ENCODE peak calls at places on chromosomes 3 and 15, in eight cellular contexts. O is caudate nucleus; U is A549; T is CD8-positive, alpha-beta T cell; C is cardiac muscle cell; M is uterus; I is tibial nerve; F is kidney. Y is an unnamed sample.

GRCh38 chr3:195692781-195693427 is 27.9 kb upstream of the MUC20 start:
- DNase-seq in C (no peak), O (no peak), M (no peak), F (no peak), I (no peak), T (peak), U (no peak), Y (no peak)

GRCh38 chr3:51727500-51727899 is 20.6 kb downstream of the GRM2 start:
- DNase-seq in U (no peak), C (no peak), O (no peak), M (no peak), F (no peak), T (no peak), I (no peak), Y (no peak)

GRCh38 chr15:70604671-70605070 is 158.7 kb downstream of the UACA start:
- DNase-seq in I (no peak), F (no peak), T (no peak), C (peak), U (no peak), O (no peak), M (no peak), Y (no peak)

GRCh38 chr3:184314700-184315505 is 497 bp downstream of the EIF4G1 start:
- DNase-seq in U (peak), I (peak), F (peak), O (no peak), M (peak), C (peak), T (peak), Y (no peak)

GRCh38 chr15:89130194-89130593 is 41.9 kb downstream of the ABHD2 start:
- DNase-seq in O (no peak), U (no peak), I (no peak), T (no peak), M (no peak), C (no peak), F (no peak), Y (no peak)

GRCh38 chr15:41233367-41233771 is 2.3 kb downstream of the CHP1 start:
- DNase-seq in I (no peak), U (peak), F (no peak), M (no peak), O (no peak), T (no peak), C (peak), Y (no peak)

GRCh38 chr3:10370429-10370828 is 49.5 kb upstream of the SEC13 start:
- DNase-seq in C (peak), I (no peak), O (no peak), M (no peak), T (no peak), F (no peak), U (no peak), Y (peak)

GRCh38 chr3:127690823-127691452 is 18.2 kb downstream of the ABTB1 start:
- DNase-seq in M (no peak), I (no peak), F (peak), U (peak), O (no peak), T (no peak), C (peak), Y (peak)

GRCh38 chr15:92244703-92245102 is 149.0 kb upstream of the ST8SIA2 start:
- DNase-seq in F (no peak), U (no peak), M (no peak), C (no peak), O (no peak), I (no peak), T (no peak), Y (no peak)

GRCh38 chr15:49023354-49023753 is 22.9 kb downstream of the SECISBP2L start:
- DNase-seq in C (no peak), I (no peak), M (no peak), T (no peak), U (no peak), O (no peak), F (no peak), Y (no peak)

GRCh38 chr15:100910119-100910518 is 9.0 kb upstream of the LRRK1 start:
- DNase-seq in M (no peak), F (peak), U (no peak), C (no peak), O (no peak), T (no peak), I (no peak), Y (no peak)

GRCh38 chr15:96296264-96296663 is 34.2 kb upstream of the NR2F2 start:
- DNase-seq in O (no peak), F (no peak), I (no peak), C (peak), M (no peak), U (no peak), T (no peak), Y (no peak)
- H3K27ac ChIP-seq in O (no peak), F (no peak), I (no peak), C (no peak), M (no peak), U (no peak), T (no peak), Y (no peak)

GRCh38 chr3:150721285-150722130 is 17.8 kb upstream of the ERICH6 start:
- DNase-seq in C (peak), M (no peak), F (no peak), O (no peak), U (peak), T (no peak), I (no peak), Y (peak)

GRCh38 chr3:150725548-150725947 is 21.8 kb upstream of the ERICH6 start:
- DNase-seq in F (no peak), U (peak), C (no peak), T (no peak), I (no peak), M (no peak), O (no peak), Y (no peak)

GRCh38 chr3:150723946-150724345 is 20.2 kb upstream of the ERICH6 start:
- DNase-seq in C (no peak), U (no peak), I (no peak), F (no peak), O (no peak), T (no peak), M (no peak), Y (no peak)

GRCh38 chr3:150720444-150720843 is 16.7 kb upstream of the ERICH6 start:
- DNase-seq in F (no peak), M (no peak), C (no peak), U (no peak), T (no peak), O (no peak), I (no peak), Y (no peak)

GRCh38 chr3:150722267-150722666 is 18.5 kb upstream of the ERICH6 start:
- DNase-seq in M (no peak), C (no peak), I (no peak), O (no peak), T (no peak), U (no peak), F (no peak), Y (no peak)
- H3K27ac ChIP-seq in M (no peak), C (no peak), I (no peak), O (no peak), T (no peak), U (no peak), F (no peak), Y (no peak)

DNA sequence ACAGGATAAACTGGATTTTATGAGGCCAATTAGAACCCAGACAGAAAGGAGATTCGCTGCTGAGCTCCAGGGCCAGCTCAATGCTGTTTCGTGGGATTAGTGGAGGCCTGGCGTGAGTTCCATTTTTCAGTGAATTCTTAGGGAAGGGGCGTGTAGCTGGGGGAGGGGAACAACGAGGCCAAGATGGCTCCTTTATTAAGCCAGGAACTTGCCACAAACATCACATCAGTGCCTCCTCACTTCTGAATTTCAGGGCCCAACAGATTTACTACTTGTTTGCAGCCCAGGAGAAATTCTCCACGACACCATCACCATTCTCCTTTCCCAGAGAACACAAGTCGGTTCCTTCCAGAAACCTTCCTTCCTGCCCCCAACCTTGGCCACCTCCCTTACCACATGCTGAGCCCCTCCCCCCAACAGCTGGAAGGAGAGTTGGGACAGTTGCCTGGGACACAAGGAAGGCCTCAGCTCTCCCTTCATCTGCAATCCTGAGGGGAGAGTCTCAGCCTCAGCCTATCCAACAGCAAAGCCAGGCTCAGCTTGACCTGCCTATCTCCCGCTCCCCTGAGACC is 5.8 kb downstream of the IGDCC4 start:
- DNase-seq in O (no peak), T (no peak), C (peak), I (no peak), U (peak), M (peak), F (peak), Y (no peak)
- H3K27ac ChIP-seq in O (no peak), T (no peak), C (no peak), I (no peak), U (no peak), M (peak), F (no peak), Y (no peak)

GRCh38 chr3:15682766-15683165 is 81.2 kb downstream of the BTD start:
- DNase-seq in O (no peak), M (no peak), T (no peak), I (no peak), C (peak), U (no peak), F (no peak), Y (peak)

GRCh38 chr3:15676259-15676658 is 74.7 kb downstream of the BTD start:
- DNase-seq in O (no peak), F (no peak), U (no peak), M (no peak), C (no peak), T (no peak), I (no peak), Y (no peak)

GRCh38 chr3:15683253-15683652 is 81.7 kb downstream of the BTD start:
- DNase-seq in F (no peak), I (no peak), M (no peak), T (no peak), C (no peak), U (no peak), O (no peak), Y (no peak)

GRCh38 chr3:15681668-15682067 is 80.1 kb downstream of the BTD start:
- DNase-seq in T (no peak), C (no peak), I (no peak), F (no peak), M (no peak), O (no peak), U (no peak), Y (no peak)

GRCh38 chr3:15679306-15679705 is 77.8 kb downstream of the BTD start:
- DNase-seq in M (no peak), I (no peak), F (no peak), U (no peak), O (no peak), C (no peak), T (no peak), Y (no peak)
- H3K27ac ChIP-seq in M (no peak), I (no peak), F (no peak), U (no peak), O (no peak), C (no peak), T (no peak), Y (no peak)

GRCh38 chr3:101846709-101847108 is 2.6 kb upstream of the NFKBIZ start:
- DNase-seq in T (no peak), M (no peak), F (no peak), I (no peak), O (no peak), U (no peak), C (no peak), Y (no peak)

GRCh38 chr3:101848326-101848725 is 988 bp upstream of the NFKBIZ start:
- DNase-seq in M (no peak), O (no peak), U (no peak), T (no peak), F (no peak), C (no peak), I (no peak), Y (no peak)

GRCh38 chr3:101847328-101847727 is 2.0 kb upstream of the NFKBIZ start:
- DNase-seq in M (no peak), O (no peak), I (no peak), C (no peak), U (no peak), T (no peak), F (no peak), Y (peak)

GRCh38 chr3:101842935-101843330 is 6.4 kb upstream of the NFKBIZ start:
- DNase-seq in F (no peak), I (no peak), M (no peak), U (no peak), O (no peak), C (no peak), T (no peak), Y (no peak)

GRCh38 chr3:101845405-101845804 is 3.9 kb upstream of the NFKBIZ start:
- DNase-seq in O (no peak), U (no peak), C (no peak), T (no peak), M (no peak), F (no peak), I (no peak), Y (no peak)
- H3K27ac ChIP-seq in O (no peak), U (no peak), C (no peak), T (no peak), M (no peak), F (no peak), I (no peak), Y (no peak)

DNA sequence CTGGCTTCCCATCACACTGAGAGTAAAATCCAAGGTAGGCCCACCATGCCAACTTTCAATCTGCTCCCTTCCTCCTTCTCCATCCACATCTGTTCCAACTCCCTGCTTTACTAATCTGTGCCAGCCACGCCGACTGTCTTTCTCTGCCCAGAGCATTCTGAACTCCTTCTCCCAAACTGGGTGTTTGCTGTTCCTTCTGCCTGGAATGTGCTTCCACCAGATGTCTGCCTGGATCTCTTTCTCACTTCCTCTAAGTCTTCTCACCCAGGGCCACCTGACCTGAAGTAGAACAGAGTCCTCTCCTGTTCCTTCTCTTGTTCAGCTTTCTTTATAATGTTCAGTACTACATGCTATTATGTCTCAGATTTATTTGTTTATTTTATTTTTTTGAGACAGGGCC is 5.5 kb upstream of the ARL8B start:
- DNase-seq in T (no peak), O (no peak), F (no peak), M (no peak), U (no peak), I (no peak), C (no peak), Y (no peak)
- H3K27ac ChIP-seq in T (no peak), O (no peak), F (no peak), M (no peak), U (no peak), I (no peak), C (no peak), Y (no peak)

DNA sequence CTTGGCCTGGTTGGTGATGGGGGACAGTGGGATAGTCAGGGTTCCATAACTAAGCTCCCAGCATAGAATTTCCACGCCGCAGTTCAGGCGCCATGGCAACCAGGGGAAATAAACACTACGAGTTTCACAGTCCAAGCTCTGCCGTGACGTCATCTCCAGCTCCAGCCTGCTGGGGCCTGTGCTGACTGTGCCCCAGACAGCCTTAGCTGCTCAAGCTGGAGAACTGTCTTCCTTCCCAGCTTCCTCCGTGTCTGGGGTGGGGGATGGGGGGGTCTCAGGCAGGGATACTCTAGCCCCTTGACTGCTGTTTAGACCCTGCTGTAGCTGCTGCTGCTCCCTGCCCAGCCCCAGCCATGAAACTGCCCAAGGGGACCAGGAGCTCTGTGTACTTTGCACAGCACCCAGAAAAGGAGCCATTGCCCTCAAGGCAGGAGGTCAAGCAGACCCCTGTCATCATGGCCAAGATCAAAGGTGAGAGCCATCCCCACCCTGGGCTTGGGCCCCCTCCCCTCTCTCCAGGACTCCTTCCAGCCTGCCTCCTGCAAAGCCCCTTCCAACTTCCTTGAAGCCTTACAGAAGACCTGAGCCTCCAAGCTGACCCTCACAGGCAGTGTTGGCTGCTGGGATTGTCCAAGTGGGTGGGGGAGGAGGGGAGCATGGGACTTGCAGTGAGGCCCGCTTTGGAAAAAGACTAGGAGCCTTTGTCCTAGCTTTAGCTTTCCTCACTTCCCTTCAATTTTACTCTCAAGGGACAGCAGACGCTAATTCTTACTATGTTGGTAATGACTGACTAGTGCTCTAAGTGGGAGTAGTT is 11.4 kb upstream of the CSPG4 start:
- DNase-seq in U (peak), I (peak), C (peak), F (peak), T (no peak), M (peak), O (no peak), Y (peak)
- H3K27ac ChIP-seq in U (peak), I (peak), C (no peak), F (peak), T (no peak), M (peak), O (no peak), Y (peak)

Y was measured in HL-60.